ENCODE peak calls at places on chromosomes 13 and 19, in nine cellular contexts. U is choroid plexus epithelial cell, R is activated B cell treated with CpG ODN at 0.5 μM for 24 hours, G is upper lobe of left lung, T is hepatocyte, H is adrenal gland, I is astrocyte of the spinal cord, D is left ventricle myocardium inferior, Z is fibroblast of lung. Y is an unnamed sample.

GRCh38 chr19:40960062-40960685 is 30.9 kb upstream of the CYP2B6 start:
- DNase-seq in D (no peak), G (no peak), Z (no peak), H (no peak), T (no peak), R (no peak), I (no peak), U (no peak), Y (no peak)

GRCh38 chr19:58563823-58564222 is 5.4 kb upstream of the UBE2M start:
- DNase-seq in R (no peak), D (peak), G (no peak), U (no peak), H (no peak), Z (no peak), T (no peak), I (no peak), Y (no peak)

GRCh38 chr19:58055483-58055874 is 3.6 kb upstream of the ZNF135 start:
- DNase-seq in T (no peak), Z (no peak), I (no peak), H (no peak), D (no peak), U (no peak), R (no peak), G (no peak), Y (no peak)

GRCh38 chr19:38183227-38183914 is 40.7 kb downstream of the DPF1 start:
- DNase-seq in Z (no peak), T (no peak), I (no peak), G (no peak), D (peak), R (no peak), H (peak), U (peak), Y (no peak)

GRCh38 chr19:3159565-3159964 is 19.0 kb upstream of the S1PR4 start:
- DNase-seq in T (no peak), R (no peak), G (no peak), D (no peak), U (no peak), Z (no peak), H (no peak), I (no peak), Y (no peak)

GRCh38 chr19:55227241-55228014 is 1.1 kb downstream of the TMEM86B start:
- DNase-seq in I (no peak), T (no peak), R (no peak), Z (no peak), D (no peak), H (no peak), U (no peak), G (no peak), Y (no peak)

GRCh38 chr19:46902402-46902766 is 41.6 kb downstream of the ARHGAP35 start:
- DNase-seq in I (no peak), R (no peak), Z (peak), T (peak), G (peak), H (no peak), D (no peak), U (no peak), Y (no peak)

GRCh38 chr13:73715114-73715909 is 418.9 kb downstream of the KLF12 start:
- DNase-seq in I (no peak), R (no peak), H (no peak), U (no peak), Z (no peak), T (no peak), G (peak), D (no peak), Y (peak)

GRCh38 chr19:55539082-55539715 is 2.3 kb upstream of the SBK2 start:
- DNase-seq in H (no peak), T (no peak), Z (no peak), I (no peak), D (no peak), G (no peak), U (no peak), R (no peak), Y (no peak)

GRCh38 chr13:85379433-85379832 is 419.8 kb downstream of the SLITRK6 start:
- DNase-seq in I (no peak), H (no peak), D (no peak), U (peak), T (no peak), Z (no peak), G (no peak), R (no peak), Y (no peak)

GRCh38 chr19:37989855-37990254 is 82.8 kb downstream of the SIPA1L3 start:
- DNase-seq in T (no peak), R (no peak), Z (no peak), H (no peak), D (no peak), I (no peak), U (no peak), G (peak), Y (no peak)

GRCh38 chr19:1770866-1771576 is 17.7 kb downstream of the ONECUT3 start:
- DNase-seq in Z (no peak), H (no peak), G (no peak), R (no peak), U (no peak), D (no peak), T (no peak), I (no peak), Y (no peak)

GRCh38 chr19:51541458-51542357 is 10.2 kb upstream of the SIGLEC6 start:
- DNase-seq in G (no peak), H (no peak), U (no peak), R (no peak), Z (no peak), T (no peak), D (no peak), I (no peak), Y (no peak)

GRCh38 chr13:100063333-100063732 is 25.6 kb upstream of the PCCA start:
- DNase-seq in G (no peak), D (no peak), H (no peak), R (no peak), U (peak), I (no peak), Z (no peak), T (no peak), Y (no peak)

GRCh38 chr19:18529782-18530181 is 7.9 kb upstream of the ELL start:
- DNase-seq in H (no peak), Z (no peak), R (no peak), T (no peak), D (no peak), I (no peak), U (no peak), G (no peak), Y (no peak)

GRCh38 chr13:32639502-32640105 is 53.4 kb downstream of the PDS5B start:
- DNase-seq in T (peak), D (no peak), G (peak), I (peak), R (no peak), U (peak), H (peak), Z (peak), Y (peak)

GRCh38 chr13:97660488-97661086 is 226.6 kb downstream of the RAP2A start:
- DNase-seq in G (no peak), H (peak), R (no peak), U (peak), T (no peak), I (no peak), Z (no peak), D (peak), Y (no peak)

GRCh38 chr13:65889368-65889767 is 1340.8 kb downstream of the PCDH9 start:
- DNase-seq in G (no peak), Z (peak), U (no peak), R (no peak), I (peak), D (no peak), T (no peak), H (no peak), Y (no peak)

GRCh38 chr13:113612626-113613025 is 28.1 kb downstream of the TFDP1 start:
- DNase-seq in D (no peak), R (no peak), I (no peak), H (no peak), Z (no peak), T (no peak), G (no peak), U (peak), Y (no peak)

GRCh38 chr13:103022328-103022727 is 43.9 kb downstream of the SLC10A2 start:
- DNase-seq in H (no peak), D (no peak), I (no peak), U (no peak), G (no peak), Z (no peak), R (no peak), T (no peak), Y (no peak)

GRCh38 chr13:40993987-40994386 is 25.1 kb downstream of the ELF1 start:
- DNase-seq in I (no peak), H (no peak), D (no peak), U (no peak), R (no peak), Z (no peak), T (peak), G (peak), Y (no peak)

GRCh38 chr13:40208517-40208916 is 457.9 kb downstream of the FOXO1 start:
- DNase-seq in T (no peak), D (no peak), G (no peak), U (no peak), H (no peak), R (no peak), I (no peak), Z (no peak), Y (no peak)

GRCh38 chr13:98910501-98910951 is 67.3 kb downstream of the DOCK9 start:
- DNase-seq in I (peak), D (no peak), R (no peak), H (peak), Z (peak), G (no peak), U (peak), T (no peak), Y (no peak)

GRCh38 chr19:21750586-21751128 is 16.7 kb downstream of the ZNF100 start:
- DNase-seq in D (no peak), I (no peak), T (no peak), Z (no peak), G (no peak), U (no peak), R (no peak), H (no peak), Y (no peak)

GRCh38 chr19:9309974-9310446 is 372 bp upstream of the ZNF699 start:
- DNase-seq in U (peak), Z (no peak), R (no peak), T (peak), I (no peak), G (peak), H (peak), D (peak), Y (no peak)

GRCh38 chr19:13036366-13036976 is 41.2 kb downstream of the NFIX start:
- DNase-seq in R (no peak), T (peak), I (peak), G (peak), Z (peak), D (no peak), U (peak), H (no peak), Y (no peak)

GRCh38 chr13:113092776-113093579 is 12.6 kb upstream of the F7 start:
- DNase-seq in U (no peak), R (no peak), G (no peak), H (no peak), I (no peak), T (no peak), D (peak), Z (no peak), Y (no peak)

GRCh38 chr13:76667551-76667950 is 218.7 kb downstream of the KCTD12 start:
- DNase-seq in I (peak), G (no peak), D (no peak), U (peak), Z (peak), T (peak), H (no peak), R (no peak), Y (no peak)

GRCh38 chr13:33634526-33635111 is 183.3 kb upstream of the RFC3 start:
- DNase-seq in I (no peak), D (no peak), H (no peak), R (no peak), T (no peak), Z (peak), U (peak), G (no peak), Y (no peak)

GRCh38 chr13:25180795-25181537 is 8.9 kb upstream of the AMER2 start:
- DNase-seq in R (no peak), Z (no peak), T (no peak), D (no peak), I (no peak), U (no peak), G (no peak), H (no peak), Y (peak)

GRCh38 chr19:21590868-21591267 is 85.5 kb downstream of the ZNF429 start:
- DNase-seq in I (no peak), U (no peak), D (no peak), R (no peak), Z (no peak), T (no peak), G (no peak), H (no peak), Y (no peak)

GRCh38 chr19:28239270-28239669 is 973.7 kb downstream of the UQCRFS1 start:
- DNase-seq in G (no peak), U (peak), I (no peak), R (no peak), H (no peak), D (no peak), T (no peak), Z (no peak), Y (no peak)

GRCh38 chr13:94269557-94269956 is 209.9 kb downstream of the DCT start:
- DNase-seq in D (no peak), H (no peak), Z (no peak), R (no peak), I (no peak), T (no peak), G (no peak), U (no peak), Y (no peak)

GRCh38 chr13:114226088-114226487 is 8.6 kb upstream of the CDC16 start:
- DNase-seq in D (no peak), G (no peak), I (no peak), U (no peak), R (no peak), H (no peak), T (no peak), Z (no peak), Y (no peak)

GRCh38 chr19:18649371-18650047 is 12.7 kb downstream of the KLHL26 start:
- DNase-seq in H (no peak), U (peak), G (peak), Z (peak), D (peak), I (peak), T (peak), R (no peak), Y (peak)

GRCh38 chr13:20981370-20982095 is 79.0 kb upstream of the XPO4 start:
- DNase-seq in D (no peak), I (no peak), U (no peak), R (no peak), H (no peak), G (no peak), Z (no peak), T (no peak), Y (no peak)

DNA sequence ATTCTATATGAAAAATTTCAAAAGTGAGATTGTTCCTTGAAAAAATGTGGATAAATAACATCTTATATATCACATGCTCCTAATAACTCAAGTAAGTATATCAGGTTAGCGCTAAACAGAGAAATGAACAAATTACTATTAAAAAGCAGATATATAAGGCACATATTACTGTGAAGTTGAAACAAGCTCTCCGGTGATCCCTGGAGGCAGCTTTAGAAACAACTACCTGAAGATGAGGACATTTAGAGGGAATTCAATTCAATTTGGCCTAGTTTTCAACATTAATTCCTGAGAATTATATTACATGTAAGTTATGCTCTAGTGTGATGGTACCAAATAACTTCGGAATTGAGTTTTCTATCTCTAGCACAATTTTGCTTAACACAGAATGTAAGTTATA is 1373.6 kb upstream of the SPRY2 start:
- DNase-seq in U (peak), I (no peak), H (no peak), Z (no peak), T (no peak), G (no peak), D (no peak), R (no peak), Y (no peak)
- TF ChIP-seq CTCF in U (no peak), I (no peak), H (no peak), Z (no peak), T (peak), G (no peak), D (no peak), R (no peak), Y (no peak)

DNA sequence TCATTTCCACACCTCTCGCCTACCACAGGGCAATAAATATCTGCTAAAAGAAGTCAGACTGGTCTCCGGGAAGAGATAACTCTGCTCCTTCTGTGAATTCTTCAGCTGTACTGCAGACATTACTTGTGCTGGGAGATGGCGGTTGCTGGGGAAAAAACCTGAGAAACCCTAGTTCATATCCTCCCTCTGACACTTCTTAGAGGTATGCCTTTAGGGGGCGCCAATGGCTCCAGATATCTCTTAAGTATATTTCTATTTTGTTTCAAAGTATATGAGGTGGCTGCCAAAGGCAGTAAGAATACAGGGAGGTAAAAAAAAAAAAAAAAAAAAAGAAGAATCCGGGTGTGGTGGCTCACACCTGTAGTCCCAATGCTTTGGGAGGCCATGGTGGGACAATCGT is 175.2 kb downstream of the PAN3 start:
- DNase-seq in Z (peak), T (peak), R (no peak), I (no peak), D (no peak), U (peak), H (no peak), G (no peak), Y (peak)
- TF ChIP-seq CTCF in Z (peak), T (peak), R (no peak), I (peak), D (peak), U (peak), H (no peak), G (no peak), Y (peak)

GRCh38 chr19:16779539-16780163 is 49.5 kb upstream of the SIN3B start:
- DNase-seq in D (no peak), T (no peak), H (no peak), I (no peak), U (peak), Z (no peak), G (no peak), R (no peak), Y (no peak)

GRCh38 chr19:16773939-16774338 is 54.3 kb downstream of the NWD1 start:
- DNase-seq in Z (no peak), H (no peak), R (no peak), D (no peak), T (no peak), I (no peak), G (no peak), U (no peak), Y (no peak)

GRCh38 chr19:16777811-16778210 is 51.4 kb upstream of the SIN3B start:
- DNase-seq in H (no peak), R (no peak), D (no peak), U (no peak), Z (no peak), G (no peak), T (no peak), I (no peak), Y (no peak)

GRCh38 chr19:16782719-16783118 is 46.5 kb upstream of the SIN3B start:
- DNase-seq in H (no peak), I (no peak), Z (no peak), R (no peak), U (no peak), G (no peak), T (no peak), D (no peak), Y (no peak)

GRCh38 chr19:16778796-16779411 is 50.3 kb upstream of the SIN3B start:
- DNase-seq in Z (peak), I (peak), R (no peak), G (peak), D (peak), T (peak), U (peak), H (peak), Y (peak)
- TF ChIP-seq CTCF in Z (peak), I (peak), R (no peak), G (peak), D (peak), T (peak), U (peak), H (peak), Y (peak)

GRCh38 chr13:52405369-52405766 is 604 bp downstream of the THSD1 start:
- DNase-seq in R (no peak), T (no peak), I (no peak), Z (no peak), H (no peak), D (no peak), U (no peak), G (no peak), Y (no peak)

GRCh38 chr13:52399037-52399436 is 6.9 kb downstream of the THSD1 start:
- DNase-seq in U (no peak), I (no peak), G (no peak), H (no peak), D (no peak), R (no peak), T (no peak), Z (no peak), Y (no peak)

GRCh38 chr13:52393572-52394357 is 12.2 kb downstream of the THSD1 start:
- DNase-seq in U (no peak), R (no peak), D (no peak), H (no peak), T (no peak), G (no peak), Z (no peak), I (no peak), Y (no peak)

GRCh38 chr13:52395704-52396103 is 10.3 kb downstream of the THSD1 start:
- DNase-seq in U (no peak), I (no peak), T (no peak), R (no peak), D (no peak), Z (no peak), G (no peak), H (no peak), Y (no peak)

GRCh38 chr13:52399708-52400107 is 6.3 kb downstream of the THSD1 start:
- DNase-seq in H (no peak), D (no peak), U (peak), Z (no peak), R (no peak), T (no peak), I (no peak), G (no peak), Y (no peak)
- TF ChIP-seq CTCF in H (no peak), D (peak), U (peak), Z (peak), R (no peak), T (no peak), I (no peak), G (no peak), Y (no peak)

GRCh38 chr13:110714798-110715394 is 1.4 kb downstream of the ING1 start:
- DNase-seq in U (peak), G (peak), Z (peak), T (peak), D (peak), I (peak), H (peak), R (peak), Y (no peak)

GRCh38 chr13:110712849-110713641 is 455 bp upstream of the ING1 start:
- DNase-seq in G (peak), R (peak), D (peak), I (peak), U (peak), H (peak), Z (peak), T (peak), Y (peak)

GRCh38 chr13:110715395-110716234 is 2.1 kb downstream of the ING1 start:
- DNase-seq in Z (peak), I (peak), G (peak), U (peak), D (peak), T (peak), H (peak), R (peak), Y (peak)

GRCh38 chr13:110713642-110713952 is at the start of gene ING1:
- DNase-seq in U (no peak), I (no peak), G (no peak), H (no peak), D (peak), Z (no peak), R (no peak), T (no peak), Y (no peak)

DNA sequence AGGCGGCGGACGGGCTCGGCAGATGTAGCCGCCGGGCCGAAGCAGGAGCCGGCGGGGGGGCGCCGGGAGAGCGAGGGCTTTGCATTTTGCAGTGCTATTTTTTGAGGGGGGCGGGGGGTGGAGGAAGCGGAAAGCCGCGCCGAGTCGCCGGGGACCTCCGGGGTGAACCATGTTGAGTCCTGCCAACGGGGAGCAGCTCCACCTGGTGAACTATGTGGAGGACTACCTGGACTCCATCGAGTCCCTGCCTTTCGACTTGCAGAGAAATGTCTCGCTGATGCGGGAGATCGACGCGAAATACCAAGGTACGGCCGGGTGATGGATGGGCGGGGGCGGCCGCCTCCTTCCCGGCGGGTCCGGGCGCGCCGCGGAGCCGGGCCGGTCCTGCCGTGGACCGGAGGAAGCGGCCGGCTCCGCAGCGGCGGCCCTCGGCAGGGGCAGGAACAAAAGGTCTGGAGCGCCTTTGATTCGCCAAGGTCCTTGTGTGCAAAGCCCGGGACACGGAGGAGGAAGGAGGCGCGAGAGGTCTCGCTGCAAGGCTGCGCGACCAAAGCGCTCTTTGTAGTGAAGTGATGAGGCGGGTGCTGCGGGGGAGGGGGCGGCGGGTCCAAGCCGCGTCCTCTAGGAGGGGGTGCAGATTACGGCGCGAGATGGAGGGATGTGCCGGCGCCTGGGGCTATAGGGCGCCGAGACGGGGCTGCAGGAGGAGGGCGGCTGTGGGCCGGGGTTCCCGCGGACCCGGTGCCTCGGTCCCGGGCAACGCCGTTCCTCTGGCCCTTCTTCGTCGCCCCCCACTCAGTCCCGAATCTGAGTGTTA is 689 bp downstream of the ING1 start:
- DNase-seq in I (peak), D (peak), R (peak), T (peak), H (peak), G (peak), U (peak), Z (peak), Y (peak)
- TF ChIP-seq CTCF in I (no peak), D (no peak), R (no peak), T (peak), H (no peak), G (no peak), U (no peak), Z (no peak), Y (peak)